ENCODE peak calls at places on chromosomes 6 and 20, in six cellular contexts. One of them, this sample, is unnamed.

GRCh38 chr6:134537146-134537555 is 219.2 kb upstream of the SGK1 start:
- DNase-seq in AG04450: peak; percentile 70
- DNase-seq in HFFc6: peak; percentile 97
- DNase-seq in NB4: no peak
- DNase-seq in adrenal gland: no peak
- DNase-seq in stomach: no peak
- DNase-seq in this sample: no peak

GRCh38 chr6:7419065-7419464 is 29.5 kb downstream of the RIOK1 start:
- DNase-seq in NB4: peak; percentile 16
- DNase-seq in AG04450: no peak
- DNase-seq in stomach: no peak
- DNase-seq in HFFc6: peak; percentile 13
- DNase-seq in adrenal gland: no peak
- DNase-seq in this sample: no peak

GRCh38 chr6:5337573-5337972 is 76.3 kb downstream of the FARS2 start:
- DNase-seq in AG04450: no peak
- DNase-seq in HFFc6: peak; percentile 48
- DNase-seq in adrenal gland: no peak
- DNase-seq in NB4: peak; percentile 18
- DNase-seq in stomach: no peak
- DNase-seq in this sample: no peak

GRCh38 chr6:143061597-143062385 is 1.1 kb downstream of the AIG1 start:
- DNase-seq in AG04450: no peak
- DNase-seq in HFFc6: no peak
- DNase-seq in adrenal gland: no peak
- DNase-seq in NB4: no peak
- DNase-seq in stomach: no peak
- DNase-seq in this sample: no peak

GRCh38 chr6:129671442-129672344 is 38.3 kb downstream of the ARHGAP18 start:
- DNase-seq in HFFc6: no peak
- DNase-seq in AG04450: no peak
- DNase-seq in adrenal gland: no peak
- DNase-seq in NB4: peak; percentile 92
- DNase-seq in stomach: no peak
- DNase-seq in this sample: peak; percentile 79

GRCh38 chr6:72553531-72554202 is 68.2 kb upstream of the KCNQ5 start:
- DNase-seq in stomach: no peak
- DNase-seq in HFFc6: peak; percentile 94
- DNase-seq in NB4: peak; percentile 4
- DNase-seq in adrenal gland: no peak
- DNase-seq in AG04450: peak; percentile 59
- DNase-seq in this sample: no peak

GRCh38 chr20:5171074-5171789 is 44.4 kb downstream of the CDS2 start:
- DNase-seq in NB4: no peak
- DNase-seq in AG04450: no peak
- DNase-seq in stomach: no peak
- DNase-seq in adrenal gland: peak; percentile 80
- DNase-seq in HFFc6: no peak
- DNase-seq in this sample: no peak

GRCh38 chr20:49318430-49319203 is 40.8 kb upstream of the ZNFX1 start:
- DNase-seq in AG04450: no peak
- DNase-seq in NB4: no peak
- DNase-seq in adrenal gland: no peak
- DNase-seq in HFFc6: no peak
- DNase-seq in stomach: no peak
- DNase-seq in this sample: no peak

GRCh38 chr20:38144608-38145093 is 20.4 kb downstream of the TGM2 start:
- DNase-seq in NB4: peak; percentile 20
- DNase-seq in HFFc6: no peak
- DNase-seq in stomach: no peak
- DNase-seq in AG04450: no peak
- DNase-seq in adrenal gland: no peak
- DNase-seq in this sample: no peak

GRCh38 chr20:23995905-23996666 is 7.5 kb upstream of the GGTLC1 start:
- DNase-seq in NB4: peak; percentile 60
- DNase-seq in HFFc6: no peak
- DNase-seq in AG04450: no peak
- DNase-seq in adrenal gland: peak; percentile 70
- DNase-seq in stomach: peak; percentile 59
- DNase-seq in this sample: no peak

GRCh38 chr6:158626360-158627167 is 18.0 kb downstream of the DYNLT1 start:
- DNase-seq in HFFc6: no peak
- DNase-seq in AG04450: no peak
- DNase-seq in stomach: no peak
- DNase-seq in adrenal gland: no peak
- DNase-seq in NB4: no peak
- DNase-seq in this sample: no peak

GRCh38 chr6:76702187-76702586 is 629.7 kb upstream of the IMPG1 start:
- DNase-seq in HFFc6: no peak
- DNase-seq in AG04450: no peak
- DNase-seq in stomach: no peak
- DNase-seq in NB4: no peak
- DNase-seq in adrenal gland: no peak
- DNase-seq in this sample: no peak

GRCh38 chr6:64012351-64013060 is 376.9 kb downstream of the PHF3 start:
- DNase-seq in stomach: no peak
- DNase-seq in AG04450: peak; percentile 55
- DNase-seq in adrenal gland: no peak
- DNase-seq in HFFc6: no peak
- DNase-seq in NB4: peak; percentile 32
- DNase-seq in this sample: no peak
- TF ChIP-seq CTCF in stomach: peak; percentile 22
- TF ChIP-seq CTCF in AG04450: peak; percentile 99
- TF ChIP-seq CTCF in adrenal gland: no peak
- TF ChIP-seq CTCF in HFFc6: no peak
- TF ChIP-seq CTCF in NB4: peak; percentile 47
- TF ChIP-seq CTCF in this sample: no peak

DNA sequence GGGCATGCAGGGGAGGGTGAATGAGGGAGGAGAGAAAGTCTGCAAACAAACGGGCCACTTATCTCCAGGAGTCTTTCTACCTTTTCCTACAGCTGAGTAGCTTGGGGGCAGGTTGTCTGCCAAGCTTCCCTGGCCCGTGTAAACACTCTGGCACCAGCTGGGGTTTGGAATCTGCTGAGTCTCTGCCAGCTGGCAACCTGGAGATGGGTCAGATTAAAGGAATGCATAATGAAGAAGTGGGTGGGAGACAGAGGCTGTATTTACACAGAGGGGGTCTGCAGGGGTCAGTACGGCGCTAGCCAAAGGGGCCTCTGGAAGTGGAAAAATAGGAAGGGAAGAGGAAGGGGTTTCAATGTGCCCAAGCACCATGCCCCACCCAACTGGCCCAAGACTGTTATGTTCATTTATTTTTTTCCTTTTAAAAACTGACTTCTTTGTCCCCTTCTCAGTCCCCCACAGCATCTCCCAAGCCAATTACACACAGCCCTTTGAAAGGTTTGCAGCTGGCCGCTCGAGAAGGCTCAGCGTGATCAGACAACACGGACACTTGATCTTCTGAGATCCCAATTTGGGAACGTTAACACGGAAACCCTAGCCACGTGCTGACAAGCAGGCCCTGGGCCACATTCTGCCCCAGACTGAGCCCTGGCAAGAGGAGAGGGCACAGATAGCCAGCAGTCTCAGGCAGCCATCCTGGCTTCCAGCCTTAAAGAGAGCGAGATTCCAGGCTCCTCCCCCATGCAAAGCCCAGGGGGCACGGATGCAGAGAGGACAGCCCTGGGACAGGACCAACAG is 25.2 kb downstream of the TRAM2 start:
- DNase-seq in stomach: peak; percentile 86
- DNase-seq in AG04450: peak; percentile 87
- DNase-seq in NB4: no peak
- DNase-seq in HFFc6: peak; percentile 69
- DNase-seq in adrenal gland: peak; percentile 88
- DNase-seq in this sample: no peak
- TF ChIP-seq CTCF in stomach: no peak
- TF ChIP-seq CTCF in AG04450: peak; percentile 5
- TF ChIP-seq CTCF in NB4: no peak
- TF ChIP-seq CTCF in HFFc6: peak; percentile 10
- TF ChIP-seq CTCF in adrenal gland: no peak
- TF ChIP-seq CTCF in this sample: no peak

GRCh38 chr20:16518068-16518783 is 55.0 kb downstream of the KIF16B start:
- DNase-seq in AG04450: peak; percentile 7
- DNase-seq in NB4: peak; percentile 46
- DNase-seq in HFFc6: no peak
- DNase-seq in stomach: peak; percentile 52
- DNase-seq in adrenal gland: peak; percentile 73
- DNase-seq in this sample: no peak
- TF ChIP-seq CTCF in AG04450: peak; percentile 71
- TF ChIP-seq CTCF in NB4: peak; percentile 57
- TF ChIP-seq CTCF in HFFc6: peak; percentile 59
- TF ChIP-seq CTCF in stomach: peak; percentile 34
- TF ChIP-seq CTCF in adrenal gland: peak; percentile 60
- TF ChIP-seq CTCF in this sample: peak; percentile 59

GRCh38 chr20:36726168-36726567 is 19.7 kb downstream of the NDRG3 start:
- DNase-seq in HFFc6: no peak
- DNase-seq in NB4: no peak
- DNase-seq in stomach: no peak
- DNase-seq in AG04450: no peak
- DNase-seq in adrenal gland: peak; percentile 67
- DNase-seq in this sample: no peak

GRCh38 chr20:36732456-36732855 is 13.4 kb downstream of the NDRG3 start:
- DNase-seq in adrenal gland: no peak
- DNase-seq in NB4: no peak
- DNase-seq in HFFc6: no peak
- DNase-seq in stomach: no peak
- DNase-seq in AG04450: no peak
- DNase-seq in this sample: no peak

DNA sequence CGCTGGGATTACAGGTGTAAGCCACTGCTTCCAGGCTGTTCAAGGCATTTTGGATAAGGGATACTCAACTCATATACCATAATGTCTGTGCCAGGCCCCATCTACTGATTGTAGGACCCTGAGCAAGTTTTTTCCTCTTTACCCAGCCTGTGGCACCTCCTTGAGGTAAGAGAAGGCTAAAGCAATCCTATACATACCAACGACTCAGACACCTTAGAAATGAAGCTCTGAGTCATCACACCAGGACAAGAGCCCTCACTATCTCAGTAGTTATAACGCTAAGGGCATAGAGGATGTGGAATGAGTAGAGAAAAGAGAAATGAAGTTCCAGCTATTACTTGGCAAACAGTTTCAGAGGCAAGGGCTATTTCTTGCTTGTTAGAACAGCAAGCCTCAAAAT is 16.9 kb downstream of the NDRG3 start:
- DNase-seq in stomach: no peak
- DNase-seq in HFFc6: peak; percentile 19
- DNase-seq in adrenal gland: no peak
- DNase-seq in AG04450: no peak
- DNase-seq in NB4: peak; percentile 66
- DNase-seq in this sample: no peak
- TF ChIP-seq CTCF in stomach: no peak
- TF ChIP-seq CTCF in HFFc6: peak; percentile 37
- TF ChIP-seq CTCF in adrenal gland: no peak
- TF ChIP-seq CTCF in AG04450: peak; percentile 29
- TF ChIP-seq CTCF in NB4: peak; percentile 39
- TF ChIP-seq CTCF in this sample: no peak

GRCh38 chr20:13613917-13614316 is 24.8 kb downstream of the TASP1 start:
- DNase-seq in NB4: no peak
- DNase-seq in HFFc6: no peak
- DNase-seq in stomach: no peak
- DNase-seq in AG04450: no peak
- DNase-seq in adrenal gland: no peak
- DNase-seq in this sample: no peak

GRCh38 chr20:13611726-13612125 is 27.0 kb downstream of the TASP1 start:
- DNase-seq in HFFc6: no peak
- DNase-seq in AG04450: no peak
- DNase-seq in adrenal gland: no peak
- DNase-seq in stomach: no peak
- DNase-seq in NB4: no peak
- DNase-seq in this sample: no peak

DNA sequence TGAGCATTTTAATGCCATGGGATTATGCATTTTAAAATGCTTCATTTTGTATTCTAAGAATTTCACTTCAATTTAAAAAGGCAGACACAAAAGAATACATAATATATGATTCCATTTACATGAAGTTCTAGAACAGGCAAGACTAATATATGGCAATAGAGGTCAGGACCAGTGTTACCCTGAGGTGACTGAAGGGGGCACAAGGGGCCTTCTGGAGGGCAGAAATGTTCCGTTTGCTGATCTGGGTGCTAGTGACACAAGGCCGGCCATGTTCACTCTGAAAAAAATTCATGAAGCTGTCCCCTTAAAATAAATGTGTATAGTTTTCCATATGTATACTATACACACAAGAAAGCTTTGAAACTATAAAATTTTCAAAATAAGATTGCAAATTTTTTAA is 28.5 kb downstream of the TASP1 start:
- DNase-seq in AG04450: no peak
- DNase-seq in NB4: peak; percentile 57
- DNase-seq in adrenal gland: no peak
- DNase-seq in stomach: no peak
- DNase-seq in HFFc6: no peak
- DNase-seq in this sample: no peak
- TF ChIP-seq CTCF in AG04450: no peak
- TF ChIP-seq CTCF in NB4: peak; percentile 52
- TF ChIP-seq CTCF in adrenal gland: no peak
- TF ChIP-seq CTCF in stomach: no peak
- TF ChIP-seq CTCF in HFFc6: peak; percentile 13
- TF ChIP-seq CTCF in this sample: no peak

GRCh38 chr6:89481695-89482094 is 48.7 kb downstream of the ANKRD6 start:
- DNase-seq in HFFc6: no peak
- DNase-seq in AG04450: no peak
- DNase-seq in NB4: no peak
- DNase-seq in adrenal gland: no peak
- DNase-seq in stomach: no peak
- DNase-seq in this sample: no peak
- TF ChIP-seq CTCF in HFFc6: no peak
- TF ChIP-seq CTCF in AG04450: no peak
- TF ChIP-seq CTCF in NB4: no peak
- TF ChIP-seq CTCF in adrenal gland: no peak
- TF ChIP-seq CTCF in stomach: no peak
- TF ChIP-seq CTCF in this sample: no peak

GRCh38 chr6:17281497-17282481 is 628 bp downstream of the RBM24 start:
- DNase-seq in stomach: no peak
- DNase-seq in NB4: no peak
- DNase-seq in HFFc6: no peak
- DNase-seq in adrenal gland: no peak
- DNase-seq in AG04450: no peak
- DNase-seq in this sample: no peak
- TF ChIP-seq CTCF in stomach: no peak
- TF ChIP-seq CTCF in NB4: no peak
- TF ChIP-seq CTCF in HFFc6: no peak
- TF ChIP-seq CTCF in adrenal gland: no peak
- TF ChIP-seq CTCF in AG04450: no peak
- TF ChIP-seq CTCF in this sample: no peak

This sample was measured in CD14-positive monocyte.